ENCODE peak calls at places on chromosomes 5 and 9, in ten cellular contexts. O is germinal center; R is fibroblast of lung; G is LHCN-M2; C is WTC11; L is stimulated activated CD8-positive, alpha-beta memory T cell treated with anti-CD3 and anti-CD28 coated beads, Interleukin-4, amount 100 ng/mL, for 48 hours; N is posterior vena cava; Q is right cardiac atrium; K is Calu3; T is amniotic epithelial cell. X is an unnamed sample.

GRCh38 chr5:17805426-17805825 is 171.2 kb downstream of the TAF11L14 start:
- DNase-seq in O (no peak), R (no peak), G (no peak), C (no peak), L (no peak), N (no peak), Q (no peak), K (no peak), T (peak), X (peak)

GRCh38 chr5:61697811-61698587 is 365.9 kb downstream of the ZSWIM6 start:
- DNase-seq in O (no peak), R (no peak), G (no peak), C (no peak), L (no peak), N (no peak), Q (no peak), K (no peak), T (no peak), X (no peak)

GRCh38 chr5:136064510-136064909 is 35.7 kb downstream of the TGFBI start:
- DNase-seq in O (no peak), R (no peak), G (peak), C (no peak), L (no peak), N (no peak), Q (no peak), K (peak), T (no peak), X (no peak)

GRCh38 chr9:113289091-113289490 is 13.6 kb downstream of the PRPF4 start:
- DNase-seq in O (no peak), R (no peak), G (no peak), C (no peak), L (no peak), N (no peak), Q (no peak), K (no peak), T (no peak), X (no peak)

GRCh38 chr5:105475401-105475800 is 1912.8 kb upstream of the NUDT12 start:
- DNase-seq in O (no peak), R (no peak), G (no peak), C (no peak), L (no peak), N (peak), Q (no peak), K (no peak), T (no peak), X (no peak)

GRCh38 chr5:134555223-134555790 is 29.8 kb downstream of the JADE2 start:
- DNase-seq in O (no peak), R (no peak), G (no peak), C (no peak), L (peak), N (peak), Q (no peak), K (peak), T (no peak), X (no peak)

GRCh38 chr5:156956321-156956720 is 6.7 kb downstream of the TIMD4 start:
- DNase-seq in O (no peak), R (no peak), G (no peak), C (no peak), L (no peak), N (no peak), Q (no peak), K (no peak), T (no peak), X (no peak)

GRCh38 chr5:1336749-1337489 is 8.0 kb downstream of the CLPTM1L start:
- DNase-seq in O (no peak), R (no peak), G (no peak), C (no peak), L (no peak), N (no peak), Q (no peak), K (no peak), T (no peak), X (no peak)

GRCh38 chr5:2529371-2530100 is 221.9 kb downstream of the IRX2 start:
- DNase-seq in O (no peak), R (no peak), G (no peak), C (no peak), L (no peak), N (peak), Q (no peak), K (no peak), T (no peak), X (no peak)

GRCh38 chr5:149125386-149125891 is 15.9 kb upstream of the ABLIM3 start:
- DNase-seq in O (no peak), R (no peak), G (no peak), C (peak), L (no peak), N (no peak), Q (no peak), K (peak), T (peak), X (no peak)

GRCh38 chr5:68074633-68075032 is 140.9 kb upstream of the PIK3R1 start:
- DNase-seq in O (no peak), R (no peak), G (no peak), C (no peak), L (no peak), N (no peak), Q (no peak), K (peak), T (no peak), X (no peak)

GRCh38 chr5:149265559-149265958 is 6.1 kb upstream of the AFAP1L1 start:
- DNase-seq in O (no peak), R (peak), G (peak), C (no peak), L (no peak), N (no peak), Q (peak), K (peak), T (peak), X (peak)

GRCh38 chr9:28051559-28051958 is 478.3 kb upstream of the C9orf72 start:
- DNase-seq in O (no peak), R (no peak), G (peak), C (no peak), L (no peak), N (no peak), Q (no peak), K (no peak), T (peak), X (no peak)

GRCh38 chr5:43007911-43008368 is 32.2 kb downstream of the ANXA2R start:
- DNase-seq in O (peak), R (peak), G (peak), C (peak), L (peak), N (peak), Q (peak), K (peak), T (peak), X (peak)

GRCh38 chr5:179907570-179908324 is at the start of gene TBC1D9B:
- DNase-seq in O (peak), R (peak), G (peak), C (peak), L (peak), N (peak), Q (peak), K (peak), T (peak), X (peak)

GRCh38 chr5:106380736-106381135 is 1290.0 kb downstream of the EFNA5 start:
- DNase-seq in O (no peak), R (peak), G (peak), C (no peak), L (no peak), N (no peak), Q (no peak), K (no peak), T (peak), X (no peak)

GRCh38 chr5:144189800-144190429 is 19.2 kb downstream of the KCTD16 start:
- DNase-seq in O (no peak), R (peak), G (peak), C (no peak), L (peak), N (no peak), Q (no peak), K (peak), T (peak), X (peak)

GRCh38 chr5:179343902-179344300 is 1.4 kb downstream of the ADAMTS2 start:
- DNase-seq in O (peak), R (peak), G (peak), C (peak), L (peak), N (no peak), Q (peak), K (no peak), T (peak), X (peak)

GRCh38 chr9:126347093-126347492 is 20.5 kb downstream of the MVB12B start:
- DNase-seq in O (no peak), R (no peak), G (no peak), C (no peak), L (no peak), N (no peak), Q (no peak), K (no peak), T (no peak), X (peak)

GRCh38 chr5:177309351-177310191 is 2.1 kb downstream of the MXD3 start:
- DNase-seq in O (peak), R (peak), G (peak), C (peak), L (peak), N (peak), Q (peak), K (peak), T (peak), X (peak)

GRCh38 chr5:140565780-140566095 is 1.1 kb downstream of the SLC35A4 start:
- DNase-seq in O (no peak), R (no peak), G (no peak), C (no peak), L (no peak), N (peak), Q (no peak), K (no peak), T (peak), X (no peak)

GRCh38 chr9:82570226-82570625 is 492.7 kb downstream of the RASEF start:
- DNase-seq in O (no peak), R (peak), G (no peak), C (no peak), L (no peak), N (no peak), Q (no peak), K (no peak), T (no peak), X (no peak)

GRCh38 chr9:134662143-134662876 is 20.7 kb downstream of the COL5A1 start:
- DNase-seq in O (no peak), R (peak), G (peak), C (no peak), L (no peak), N (peak), Q (peak), K (no peak), T (peak), X (no peak)

GRCh38 chr5:83789376-83789775 is 68.7 kb upstream of the HAPLN1 start:
- DNase-seq in O (no peak), R (no peak), G (no peak), C (no peak), L (no peak), N (no peak), Q (no peak), K (no peak), T (peak), X (no peak)

GRCh38 chr9:129480705-129481104 is 140.2 kb downstream of the C9orf50 start:
- DNase-seq in O (no peak), R (no peak), G (no peak), C (no peak), L (no peak), N (no peak), Q (no peak), K (no peak), T (no peak), X (no peak)

GRCh38 chr9:112097712-112098688 is 77.1 kb downstream of the SUSD1 start:
- DNase-seq in O (peak), R (peak), G (peak), C (peak), L (peak), N (peak), Q (peak), K (peak), T (peak), X (peak)

GRCh38 chr5:92424785-92425426 is 1041.8 kb upstream of the ARRDC3 start:
- DNase-seq in O (no peak), R (no peak), G (no peak), C (no peak), L (no peak), N (no peak), Q (no peak), K (no peak), T (no peak), X (no peak)

GRCh38 chr5:15003511-15003920 is 131.9 kb upstream of the ANKH start:
- DNase-seq in O (peak), R (peak), G (peak), C (peak), L (peak), N (no peak), Q (peak), K (peak), T (peak), X (peak)

GRCh38 chr9:117325789-117326185 is 89.1 kb downstream of the ASTN2 start:
- DNase-seq in O (no peak), R (no peak), G (no peak), C (no peak), L (no peak), N (no peak), Q (no peak), K (no peak), T (no peak), X (no peak)

GRCh38 chr5:72109625-72110024 is 2.4 kb downstream of the MAP1B start:
- DNase-seq in O (no peak), R (no peak), G (no peak), C (no peak), L (no peak), N (no peak), Q (peak), K (no peak), T (no peak), X (peak)

GRCh38 chr5:154478224-154478565 is at the start of gene HAND1:
- DNase-seq in O (no peak), R (no peak), G (peak), C (peak), L (no peak), N (no peak), Q (peak), K (peak), T (no peak), X (no peak)

X was measured in NB4.